ENCODE peak calls at places on chromosomes 11 and 22, in five cellular contexts. P is iris pigment epithelial cell; Z is stimulated activated CD4-positive, alpha-beta T cell treated with anti-CD3 and anti-CD28 coated beads, Interleukin-2, amount 100 ng/mL, for 24 hours; K is stimulated activated CD8-positive, alpha-beta memory T cell treated with anti-CD3 and anti-CD28 coated beads, Interleukin-7, amount 100 ng/mL, for 1 hour; Y is trophoblast cell. R is an unnamed sample.

GRCh38 chr11:995752-996420 is 40.6 kb downstream of the MUC6 start:
- DNase-seq in K (no peak), P (peak), Y (no peak), Z (no peak), R (peak)

GRCh38 chr11:113991170-113991569 is 16.3 kb downstream of the HTR3A start:
- DNase-seq in Y (peak), P (peak), K (no peak), Z (no peak), R (no peak)

GRCh38 chr11:12207384-12208150 is 97.2 kb downstream of the MICAL2 start:
- DNase-seq in P (peak), Y (no peak), K (no peak), Z (peak), R (no peak)

GRCh38 chr11:88520391-88520790 is 182.9 kb upstream of the CTSC start:
- DNase-seq in P (peak), Z (no peak), Y (no peak), K (no peak), R (no peak)

GRCh38 chr11:83511646-83512045 is 225.5 kb upstream of the CCDC90B start:
- DNase-seq in Z (no peak), K (no peak), P (no peak), Y (no peak), R (no peak)

GRCh38 chr22:21450320-21450831 is 16.8 kb upstream of the TMEM191C start:
- DNase-seq in Y (no peak), P (no peak), K (no peak), Z (peak), R (peak)

GRCh38 chr11:93587858-93588581 is 44.8 kb upstream of the SMCO4 start:
- DNase-seq in P (no peak), Y (no peak), Z (no peak), K (no peak), R (no peak)

GRCh38 chr11:116330439-116331185 is 442.2 kb downstream of the BUD13 start:
- DNase-seq in P (no peak), Z (no peak), K (no peak), Y (no peak), R (no peak)

GRCh38 chr22:19292262-19293230 is 1.0 kb upstream of the CLTCL1 start:
- DNase-seq in Y (peak), K (no peak), P (no peak), Z (no peak), R (peak)

GRCh38 chr22:50305658-50306566 is 1.5 kb downstream of the PLXNB2 start:
- DNase-seq in K (no peak), P (peak), Z (no peak), Y (peak), R (no peak)

GRCh38 chr11:78798567-78799170 is 224.0 kb upstream of the NARS2 start:
- DNase-seq in K (no peak), Y (peak), P (peak), Z (peak), R (peak)

GRCh38 chr22:27987557-27987956 is 68.5 kb upstream of the PITPNB start:
- DNase-seq in P (peak), K (no peak), Z (no peak), Y (no peak), R (peak)

GRCh38 chr11:66749091-66749490 is 20.1 kb upstream of the SPTBN2 start:
- DNase-seq in K (no peak), Y (no peak), P (no peak), Z (no peak), R (no peak)

GRCh38 chr11:13391217-13391616 is 71.8 kb downstream of the BTBD10 start:
- DNase-seq in Y (no peak), Z (no peak), K (no peak), P (no peak), R (no peak)

GRCh38 chr11:96103102-96103501 is 179.2 kb upstream of the MTMR2 start:
- DNase-seq in K (no peak), P (no peak), Z (no peak), Y (no peak), R (no peak)

GRCh38 chr22:42116848-42117424 is 13.7 kb downstream of the CYP2D6 start:
- DNase-seq in P (peak), Y (no peak), Z (no peak), K (no peak), R (no peak)

GRCh38 chr22:21947040-21948014 is 5.3 kb downstream of the PPM1F start:
- DNase-seq in Y (no peak), P (peak), K (no peak), Z (no peak), R (no peak)

GRCh38 chr22:46598224-46598623 is 22.0 kb upstream of the GRAMD4 start:
- DNase-seq in P (no peak), Y (no peak), K (no peak), Z (no peak), R (no peak)

GRCh38 chr22:19526702-19527111 is 2.5 kb upstream of the CLDN5 start:
- DNase-seq in P (no peak), Y (no peak), K (no peak), Z (no peak), R (no peak)

GRCh38 chr22:27752141-27752540 is 49.4 kb downstream of the MN1 start:
- DNase-seq in Z (no peak), P (no peak), K (no peak), Y (no peak), R (no peak)

R was measured in head of caudate nucleus.